ENCODE peak calls at places on chromosomes 7 and 10, in six cellular contexts. V is fibroblast of villous mesenchyme, R is hepatocyte, Y is lower leg skin, Z is epithelial cell of esophagus, U is endothelial cell. J is an unnamed sample.

GRCh38 chr10:11011966-11012365 is 5.7 kb upstream of the CELF2 start:
- DNase-seq in V (no peak), R (no peak), Y (no peak), Z (peak; percentile 69), U (no peak), J (no peak)

GRCh38 chr7:71868797-71869196 is 543.3 kb downstream of the CALN1 start:
- DNase-seq in V (no peak), R (no peak), Y (no peak), Z (peak; percentile 48), U (no peak), J (no peak)

GRCh38 chr7:2956526-2957368 is 86.9 kb downstream of the CARD11 start:
- DNase-seq in V (peak; percentile 24), R (peak; percentile 30), Y (no peak), Z (peak; percentile 95), U (no peak), J (peak; percentile 30)

GRCh38 chr10:43057231-43057711 is 19.6 kb upstream of the RET start:
- DNase-seq in V (no peak), R (no peak), Y (no peak), Z (no peak), U (no peak), J (no peak)

GRCh38 chr10:482036-482435 is 207.4 kb downstream of the DIP2C start:
- DNase-seq in V (no peak), R (no peak), Y (no peak), Z (no peak), U (no peak), J (no peak)

GRCh38 chr7:93039282-93039681 is 78.5 kb downstream of the SAMD9 start:
- DNase-seq in V (no peak), R (no peak), Y (no peak), Z (no peak), U (no peak), J (no peak)

GRCh38 chr10:77927343-77928256 is 1.0 kb upstream of the DLG5 start:
- DNase-seq in V (no peak), R (peak; percentile 38), Y (no peak), Z (no peak), U (no peak), J (no peak)

GRCh38 chr10:90227259-90227658 is 525.9 kb downstream of the KIF20B start:
- DNase-seq in V (peak; percentile 54), R (no peak), Y (no peak), Z (peak; percentile 93), U (no peak), J (peak; percentile 3)

GRCh38 chr10:133411523-133412380 is 12.7 kb downstream of the SPRN start:
- DNase-seq in V (no peak), R (no peak), Y (no peak), Z (no peak), U (no peak), J (no peak)

GRCh38 chr10:127125331-127125730 is 71.1 kb downstream of the INSYN2A start:
- DNase-seq in V (no peak), R (no peak), Y (no peak), Z (no peak), U (peak; percentile 27), J (no peak)

GRCh38 chr7:16431646-16432424 is 10.5 kb upstream of the CRPPA start:
- DNase-seq in V (peak; percentile 31), R (peak; percentile 46), Y (peak; percentile 20), Z (peak; percentile 58), U (peak; percentile 38), J (peak; percentile 55)

GRCh38 chr7:123643495-123644428 is 11.9 kb upstream of the LMOD2 start:
- DNase-seq in V (peak; percentile 82), R (peak; percentile 59), Y (no peak), Z (peak; percentile 63), U (no peak), J (peak; percentile 29)

GRCh38 chr10:28661035-28661434 is 16.3 kb upstream of the BAMBI start:
- DNase-seq in V (peak; percentile 79), R (no peak), Y (peak; percentile 45), Z (peak; percentile 80), U (no peak), J (peak; percentile 41)

GRCh38 chr10:98376485-98376884 is 38.5 kb downstream of the PYROXD2 start:
- DNase-seq in V (peak; percentile 57), R (no peak), Y (no peak), Z (peak; percentile 6), U (no peak), J (peak; percentile 54)

GRCh38 chr7:94412762-94413322 is 18.1 kb downstream of the COL1A2 start:
- DNase-seq in V (peak; percentile 71), R (no peak), Y (no peak), Z (no peak), U (no peak), J (no peak)

GRCh38 chr10:45419673-45420020 is 45.6 kb downstream of the ALOX5 start:
- DNase-seq in V (no peak), R (no peak), Y (no peak), Z (no peak), U (no peak), J (no peak)

GRCh38 chr10:133260895-133261725 is 15.6 kb downstream of the ADAM8 start:
- DNase-seq in V (peak; percentile 36), R (peak; percentile 60), Y (no peak), Z (no peak), U (no peak), J (peak; percentile 17)

GRCh38 chr10:33154590-33154989 is 179.9 kb downstream of the NRP1 start:
- DNase-seq in V (no peak), R (no peak), Y (no peak), Z (no peak), U (no peak), J (no peak)

GRCh38 chr10:33153968-33154327 is 180.5 kb downstream of the NRP1 start:
- DNase-seq in V (no peak), R (no peak), Y (no peak), Z (no peak), U (no peak), J (no peak)

GRCh38 chr10:33157108-33157507 is 177.4 kb downstream of the NRP1 start:
- DNase-seq in V (peak; percentile 59), R (no peak), Y (no peak), Z (peak; percentile 80), U (no peak), J (no peak)

GRCh38 chr10:33153266-33153967 is 181.1 kb downstream of the NRP1 start:
- DNase-seq in V (no peak), R (no peak), Y (no peak), Z (no peak), U (no peak), J (no peak)

DNA sequence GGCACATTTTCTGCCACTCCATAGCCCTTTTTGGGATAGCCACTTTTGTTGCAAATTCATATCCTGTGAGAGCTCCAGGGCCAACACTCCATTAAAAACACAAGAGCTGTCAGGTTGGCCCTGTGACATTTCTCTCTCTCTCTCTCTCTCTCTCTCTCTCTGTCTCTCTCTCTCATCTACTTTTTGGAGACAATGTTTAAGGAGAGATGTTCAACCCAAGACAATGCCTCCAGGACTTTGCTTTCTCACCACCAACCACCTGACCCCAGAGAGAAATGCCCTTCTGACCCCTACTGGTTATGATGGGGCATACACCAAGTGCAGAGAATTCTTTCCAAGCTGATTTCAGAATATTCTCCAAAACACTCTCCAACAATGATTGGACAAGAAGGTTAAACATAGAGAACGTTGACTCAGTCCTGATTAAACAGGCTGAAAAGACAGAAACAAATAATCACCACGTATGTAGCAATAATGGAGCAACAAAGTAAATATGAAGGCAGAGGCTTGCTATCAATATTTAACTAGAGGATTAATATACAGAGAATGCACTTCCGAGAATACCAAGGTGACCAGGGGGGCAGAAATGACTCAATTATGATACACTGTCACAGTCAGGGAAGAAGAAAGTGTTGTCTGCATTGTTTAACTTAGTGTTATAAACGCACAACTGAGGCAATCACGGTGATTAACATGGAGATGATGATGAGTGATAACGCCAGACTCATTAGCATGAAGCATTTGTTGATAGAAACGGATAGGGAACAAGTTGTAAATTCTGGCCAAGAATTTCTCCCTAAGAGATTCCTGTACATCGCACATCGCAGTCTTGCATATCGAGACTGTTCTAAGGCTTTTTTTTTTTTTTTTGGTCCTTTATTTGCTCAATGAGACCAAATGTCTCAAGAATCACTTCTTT is 178.5 kb downstream of the NRP1 start:
- DNase-seq in V (peak; percentile 67), R (peak; percentile 72), Y (no peak), Z (peak; percentile 91), U (peak; percentile 40), J (peak; percentile 72)
- TF ChIP-seq CTCF in V (peak; percentile 72), R (peak; percentile 60), Y (no peak), Z (peak; percentile 74), U (peak; percentile 72), J (peak; percentile 76)

GRCh38 chr10:50614444-50615137 is 9.2 kb downstream of the SGMS1 start:
- DNase-seq in V (no peak), R (peak; percentile 39), Y (no peak), Z (peak; percentile 73), U (peak; percentile 42), J (peak; percentile 53)
- TF ChIP-seq CTCF in V (no peak), R (peak; percentile 2), Y (no peak), Z (peak; percentile 59), U (peak; percentile 8), J (no peak)

GRCh38 chr7:151863386-151864079 is 13.4 kb downstream of the PRKAG2 start:
- DNase-seq in V (no peak), R (no peak), Y (no peak), Z (no peak), U (no peak), J (no peak)
- TF ChIP-seq CTCF in V (no peak), R (peak; percentile 10), Y (no peak), Z (no peak), U (no peak), J (no peak)

GRCh38 chr7:14924398-14924797 is 21.8 kb upstream of the DGKB start:
- DNase-seq in V (no peak), R (no peak), Y (no peak), Z (no peak), U (no peak), J (no peak)
- TF ChIP-seq CTCF in V (no peak), R (no peak), Y (no peak), Z (no peak), U (no peak), J (no peak)

GRCh38 chr7:37352974-37353948 is 95.4 kb downstream of the ELMO1 start:
- DNase-seq in V (no peak), R (no peak), Y (peak; percentile 49), Z (no peak), U (no peak), J (peak; percentile 61)
- TF ChIP-seq CTCF in V (no peak), R (peak; percentile 12), Y (no peak), Z (no peak), U (no peak), J (peak; percentile 53)

GRCh38 chr7:146665023-146665422 is 548.4 kb downstream of the CNTNAP2 start:
- DNase-seq in V (no peak), R (no peak), Y (no peak), Z (no peak), U (no peak), J (no peak)

DNA sequence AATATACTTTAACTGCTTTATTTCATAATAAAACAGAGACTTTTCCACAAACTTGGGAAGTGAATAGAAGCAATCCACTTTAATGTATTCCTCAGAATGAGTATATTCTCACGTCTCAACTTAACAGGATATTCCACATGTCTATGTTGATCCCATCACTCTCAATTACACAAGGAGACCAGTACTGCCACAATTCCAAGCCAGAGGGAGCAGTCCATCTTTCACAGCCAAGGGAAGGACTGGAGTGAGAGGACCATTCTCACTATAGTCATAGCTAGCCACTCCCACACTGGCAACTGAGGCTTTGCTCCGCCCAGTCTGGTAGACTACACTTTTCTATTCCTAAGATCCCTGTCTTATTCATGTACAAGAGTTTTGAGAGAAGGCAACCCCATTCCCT is 553.9 kb downstream of the CNTNAP2 start:
- DNase-seq in V (no peak), R (no peak), Y (no peak), Z (no peak), U (no peak), J (no peak)
- TF ChIP-seq CTCF in V (no peak), R (no peak), Y (no peak), Z (no peak), U (no peak), J (no peak)